ENCODE peak calls at places on chromosome 6, in seven cellular contexts. One of them, this sample, is unnamed.
A peak's percentile ranks its signal among the peaks of the same experiment; 100 is the strongest.

GRCh38 chr6:170046786-170047626 is 243.9 kb downstream of the DLL1 start:
- DNase-seq in endothelial cell of umbilical vein: no peak
- DNase-seq in fibroblast of lung: peak; percentile 55
- DNase-seq in A673: no peak
- DNase-seq in mammary epithelial cell: no peak
- DNase-seq in GM23338: no peak
- DNase-seq in GM23248: peak; percentile 61
- DNase-seq in this sample: no peak

GRCh38 chr6:151948007-151948745 is 140.7 kb downstream of the ESR1 start:
- DNase-seq in endothelial cell of umbilical vein: no peak
- DNase-seq in A673: no peak
- DNase-seq in fibroblast of lung: no peak
- DNase-seq in mammary epithelial cell: no peak
- DNase-seq in GM23248: peak; percentile 8
- DNase-seq in GM23338: no peak
- DNase-seq in this sample: no peak

GRCh38 chr6:68235192-68235812 is 399.8 kb upstream of the ADGRB3 start:
- DNase-seq in A673: peak; percentile 15
- DNase-seq in mammary epithelial cell: no peak
- DNase-seq in fibroblast of lung: peak; percentile 58
- DNase-seq in GM23338: no peak
- DNase-seq in GM23248: no peak
- DNase-seq in endothelial cell of umbilical vein: no peak
- DNase-seq in this sample: no peak

GRCh38 chr6:151763938-151764680 is 43.4 kb upstream of the ESR1 start:
- DNase-seq in fibroblast of lung: peak; percentile 82
- DNase-seq in A673: peak; percentile 79
- DNase-seq in GM23338: peak; percentile 94
- DNase-seq in mammary epithelial cell: peak; percentile 97
- DNase-seq in GM23248: peak; percentile 94
- DNase-seq in endothelial cell of umbilical vein: peak; percentile 86
- DNase-seq in this sample: peak; percentile 84

GRCh38 chr6:118325220-118325860 is 222.8 kb upstream of the PLN start:
- DNase-seq in A673: no peak
- DNase-seq in endothelial cell of umbilical vein: no peak
- DNase-seq in GM23248: peak; percentile 57
- DNase-seq in fibroblast of lung: peak; percentile 26
- DNase-seq in GM23338: no peak
- DNase-seq in mammary epithelial cell: peak; percentile 21
- DNase-seq in this sample: no peak

GRCh38 chr6:166786704-166787293 is 159.7 kb upstream of the RPS6KA2 start:
- DNase-seq in GM23248: peak; percentile 83
- DNase-seq in fibroblast of lung: peak; percentile 76
- DNase-seq in endothelial cell of umbilical vein: peak; percentile 61
- DNase-seq in A673: peak; percentile 79
- DNase-seq in mammary epithelial cell: peak; percentile 38
- DNase-seq in GM23338: peak; percentile 85
- DNase-seq in this sample: no peak

GRCh38 chr6:37059344-37060194 is 54.1 kb downstream of the FGD2 start:
- DNase-seq in mammary epithelial cell: peak; percentile 98
- DNase-seq in endothelial cell of umbilical vein: peak; percentile 77
- DNase-seq in fibroblast of lung: peak; percentile 95
- DNase-seq in A673: peak; percentile 91
- DNase-seq in GM23248: peak; percentile 98
- DNase-seq in GM23338: peak; percentile 94
- DNase-seq in this sample: peak; percentile 95

GRCh38 chr6:166712554-166713228 is 85.6 kb upstream of the RPS6KA2 start:
- DNase-seq in fibroblast of lung: no peak
- DNase-seq in mammary epithelial cell: no peak
- DNase-seq in endothelial cell of umbilical vein: no peak
- DNase-seq in A673: no peak
- DNase-seq in GM23338: peak; percentile 64
- DNase-seq in GM23248: no peak
- DNase-seq in this sample: no peak

GRCh38 chr6:16767765-16768514 is 6.7 kb upstream of the ATXN1 start:
- DNase-seq in A673: no peak
- DNase-seq in mammary epithelial cell: no peak
- DNase-seq in endothelial cell of umbilical vein: no peak
- DNase-seq in GM23248: no peak
- DNase-seq in fibroblast of lung: no peak
- DNase-seq in GM23338: no peak
- DNase-seq in this sample: no peak

GRCh38 chr6:149277621-149278020 is 39.9 kb upstream of the TAB2 start:
- DNase-seq in fibroblast of lung: no peak
- DNase-seq in endothelial cell of umbilical vein: no peak
- DNase-seq in GM23338: no peak
- DNase-seq in A673: no peak
- DNase-seq in GM23248: no peak
- DNase-seq in mammary epithelial cell: no peak
- DNase-seq in this sample: no peak

GRCh38 chr6:116580198-116580597 is 8.9 kb downstream of the RWDD1 start:
- DNase-seq in A673: no peak
- DNase-seq in mammary epithelial cell: no peak
- DNase-seq in GM23248: peak; percentile 73
- DNase-seq in endothelial cell of umbilical vein: no peak
- DNase-seq in GM23338: no peak
- DNase-seq in fibroblast of lung: no peak
- DNase-seq in this sample: no peak

GRCh38 chr6:72580281-72580940 is 41.5 kb upstream of the KCNQ5 start:
- DNase-seq in mammary epithelial cell: peak; percentile 67
- DNase-seq in A673: peak; percentile 86
- DNase-seq in GM23248: peak; percentile 90
- DNase-seq in endothelial cell of umbilical vein: no peak
- DNase-seq in fibroblast of lung: peak; percentile 87
- DNase-seq in GM23338: peak; percentile 71
- DNase-seq in this sample: no peak

GRCh38 chr6:15948930-15949900 is 179.7 kb upstream of the MYLIP start:
- DNase-seq in mammary epithelial cell: peak; percentile 57
- DNase-seq in GM23248: no peak
- DNase-seq in A673: no peak
- DNase-seq in fibroblast of lung: no peak
- DNase-seq in endothelial cell of umbilical vein: peak; percentile 83
- DNase-seq in GM23338: peak; percentile 28
- DNase-seq in this sample: peak; percentile 40

GRCh38 chr6:82608365-82608764 is 244.7 kb downstream of the TPBG start:
- DNase-seq in mammary epithelial cell: no peak
- DNase-seq in GM23248: no peak
- DNase-seq in endothelial cell of umbilical vein: no peak
- DNase-seq in A673: peak; percentile 31
- DNase-seq in fibroblast of lung: no peak
- DNase-seq in GM23338: no peak
- DNase-seq in this sample: no peak

GRCh38 chr6:158766621-158767435 is 52.3 kb downstream of the EZR start:
- DNase-seq in fibroblast of lung: peak; percentile 22
- DNase-seq in endothelial cell of umbilical vein: no peak
- DNase-seq in mammary epithelial cell: no peak
- DNase-seq in GM23248: no peak
- DNase-seq in A673: no peak
- DNase-seq in GM23338: no peak
- DNase-seq in this sample: no peak

DNA sequence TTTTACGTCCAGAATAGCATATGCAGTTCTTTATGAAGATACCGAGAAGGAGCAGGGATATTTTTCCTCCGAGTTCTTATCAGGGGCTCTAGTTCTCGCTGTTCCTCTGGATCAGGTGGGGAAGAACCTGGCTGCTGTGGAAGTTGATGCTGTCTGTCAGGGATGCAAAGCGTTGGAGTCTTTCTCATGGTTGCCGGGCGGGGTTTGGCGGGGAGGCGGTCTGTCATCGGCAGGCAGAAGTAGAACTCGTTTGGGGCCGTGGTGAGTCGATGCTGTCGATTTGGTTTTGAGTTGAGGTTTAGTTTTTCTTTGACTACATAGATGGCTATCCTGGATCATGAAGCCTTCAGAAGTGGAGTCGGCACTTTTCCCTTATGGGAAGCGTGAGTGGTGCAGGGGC is 691.2 kb downstream of the QKI start:
- DNase-seq in fibroblast of lung: no peak
- DNase-seq in A673: no peak
- DNase-seq in endothelial cell of umbilical vein: no peak
- DNase-seq in GM23338: no peak
- DNase-seq in mammary epithelial cell: no peak
- DNase-seq in GM23248: no peak
- DNase-seq in this sample: no peak
- H3K27ac ChIP-seq in fibroblast of lung: no peak overlapping the region
- H3K27ac ChIP-seq in A673: no peak overlapping the region
- H3K27ac ChIP-seq in endothelial cell of umbilical vein: no peak overlapping the region
- H3K27ac ChIP-seq in GM23338: no peak overlapping the region
- H3K27ac ChIP-seq in mammary epithelial cell: no peak overlapping the region
- H3K27ac ChIP-seq in GM23248: no peak overlapping the region
- H3K27ac ChIP-seq in this sample: no peak overlapping the region

DNA sequence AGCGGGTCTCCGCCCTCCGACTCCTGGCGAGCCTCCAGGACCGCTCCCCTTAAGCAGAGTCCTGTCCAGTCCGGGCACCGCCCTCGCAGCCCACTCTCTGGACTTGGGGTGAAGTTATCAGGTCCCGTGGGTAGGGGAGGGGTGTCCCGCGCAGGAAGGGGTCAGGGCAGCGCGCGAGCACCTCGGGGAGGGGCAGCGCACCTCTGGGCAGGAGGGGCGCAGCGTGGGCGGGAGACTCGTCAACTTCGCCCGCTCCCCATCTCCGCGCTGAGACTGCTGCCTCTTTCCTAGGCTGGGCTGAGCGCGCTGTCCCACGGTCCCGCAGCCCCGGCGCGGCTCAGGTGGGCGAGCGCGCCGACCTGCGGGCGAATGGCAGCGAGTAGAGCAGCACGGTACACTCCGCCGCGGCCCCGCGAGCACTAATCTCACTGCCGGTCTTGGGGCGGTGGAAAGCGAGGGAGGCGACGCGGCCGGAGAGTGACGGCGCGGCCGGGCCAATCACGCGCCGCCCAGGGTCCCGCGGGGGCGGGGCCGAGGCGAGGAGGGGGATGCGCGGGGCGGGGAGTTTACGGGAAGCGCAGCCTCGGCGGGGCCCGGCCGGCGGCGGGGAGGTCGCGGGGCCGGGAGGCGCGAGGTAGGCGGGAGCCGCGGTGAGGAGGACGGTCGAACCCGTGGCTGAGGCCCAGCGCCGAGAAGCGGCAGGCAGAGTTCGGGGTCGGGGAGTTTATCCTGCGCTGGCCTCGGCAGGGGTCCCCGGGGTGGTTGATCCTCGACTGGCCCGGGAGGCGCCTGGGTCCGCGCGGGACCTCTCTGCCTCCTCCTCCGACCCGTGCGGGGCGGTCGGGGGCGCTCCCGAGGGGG is at the start of gene MAN1A1:
- DNase-seq in A673: peak; percentile 82
- DNase-seq in GM23338: peak; percentile 92
- DNase-seq in endothelial cell of umbilical vein: peak; percentile 91
- DNase-seq in GM23248: peak; percentile 87
- DNase-seq in mammary epithelial cell: peak; percentile 60
- DNase-seq in fibroblast of lung: peak; percentile 80
- DNase-seq in this sample: peak; percentile 88
- TF ChIP-seq EZH2 in A673: peak; percentile 55
- TF ChIP-seq EZH2 in GM23338: no peak
- TF ChIP-seq EZH2 in endothelial cell of umbilical vein: no peak
- TF ChIP-seq EZH2 in GM23248: no peak
- TF ChIP-seq EZH2 in mammary epithelial cell: no peak
- TF ChIP-seq EZH2 in fibroblast of lung: no peak
- TF ChIP-seq EZH2 in this sample: no peak

GRCh38 chr6:56238352-56238751 is 9.0 kb downstream of the COL21A1 start:
- DNase-seq in fibroblast of lung: no peak
- DNase-seq in endothelial cell of umbilical vein: no peak
- DNase-seq in mammary epithelial cell: no peak
- DNase-seq in A673: no peak
- DNase-seq in GM23338: no peak
- DNase-seq in GM23248: no peak
- DNase-seq in this sample: no peak
- H3K27ac ChIP-seq in fibroblast of lung: no peak overlapping the region
- H3K27ac ChIP-seq in endothelial cell of umbilical vein: no peak overlapping the region
- H3K27ac ChIP-seq in mammary epithelial cell: no peak overlapping the region
- H3K27ac ChIP-seq in A673: no peak overlapping the region
- H3K27ac ChIP-seq in GM23338: no peak overlapping the region
- H3K27ac ChIP-seq in GM23248: no peak overlapping the region
- H3K27ac ChIP-seq in this sample: no peak overlapping the region

GRCh38 chr6:108117427-108118358 is 43.2 kb upstream of the OSTM1 start:
- DNase-seq in GM23338: peak; percentile 88
- DNase-seq in GM23248: peak; percentile 41
- DNase-seq in mammary epithelial cell: peak; percentile 25
- DNase-seq in A673: no peak
- DNase-seq in endothelial cell of umbilical vein: peak; percentile 19
- DNase-seq in fibroblast of lung: peak; percentile 18
- DNase-seq in this sample: no peak
- TF ChIP-seq EZH2 in GM23338: peak; percentile 99
- TF ChIP-seq EZH2 in GM23248: peak; percentile 95
- TF ChIP-seq EZH2 in mammary epithelial cell: peak; percentile 40
- TF ChIP-seq EZH2 in A673: peak; percentile 83
- TF ChIP-seq EZH2 in endothelial cell of umbilical vein: peak; percentile 98
- TF ChIP-seq EZH2 in fibroblast of lung: peak; percentile 73
- TF ChIP-seq EZH2 in this sample: no peak